ENCODE peak calls at places on chromosomes 3 and 15, in eight cellular contexts. A is A549; G is mucosa of descending colon; I is dorsolateral prefrontal cortex; D is cardiac muscle cell; Q is activated CD4-positive, alpha-beta T cell treated with anti-CD3 and anti-CD28 coated beads, Interleukin-2, amount 10 ng/mL, durations not matched to agents 7 days and 5 days; C is ELF-1; O is midbrain. T is an unnamed sample.

GRCh38 chr15:64681424-64682024 is 93.9 kb downstream of the RBPMS2 start:
- DNase-seq in A (peak), G (peak), I (peak), D (peak), Q (peak), C (peak), O (peak), T (peak)

GRCh38 chr3:13282528-13282985 is 137.6 kb downstream of the NUP210 start:
- DNase-seq in A (no peak), G (no peak), I (peak), D (no peak), Q (no peak), C (no peak), O (no peak), T (no peak)

GRCh38 chr3:35932995-35933394 is 293.7 kb downstream of the ARPP21 start:
- DNase-seq in A (peak), G (peak), I (no peak), D (peak), Q (no peak), C (no peak), O (peak), T (peak)

GRCh38 chr3:72155391-72156064 is 370.6 kb upstream of the PROK2 start:
- DNase-seq in A (peak), G (peak), I (peak), D (peak), Q (no peak), C (peak), O (peak), T (no peak)

GRCh38 chr3:149575213-149575961 is 82.4 kb downstream of the WWTR1 start:
- DNase-seq in A (peak), G (no peak), I (no peak), D (peak), Q (no peak), C (no peak), O (peak), T (no peak)

GRCh38 chr3:141979050-141979671 is 102.7 kb downstream of the ATP1B3 start:
- DNase-seq in A (no peak), G (no peak), I (no peak), D (peak), Q (no peak), C (no peak), O (no peak), T (peak)

GRCh38 chr3:49100046-49100615 is 4.4 kb downstream of the QARS1 start:
- DNase-seq in A (no peak), G (no peak), I (no peak), D (no peak), Q (no peak), C (no peak), O (no peak), T (no peak)

GRCh38 chr15:63332367-63333078 is 49.1 kb downstream of the CA12 start:
- DNase-seq in A (peak), G (no peak), I (no peak), D (peak), Q (no peak), C (no peak), O (no peak), T (peak)

GRCh38 chr3:195044411-195044810 is 226.5 kb downstream of the XXYLT1 start:
- DNase-seq in A (no peak), G (no peak), I (no peak), D (no peak), Q (no peak), C (no peak), O (no peak), T (no peak)

GRCh38 chr15:72782993-72783562 is 480 bp downstream of the ADPGK start:
- DNase-seq in A (no peak), G (peak), I (no peak), D (peak), Q (peak), C (no peak), O (peak), T (peak)

GRCh38 chr3:75192065-75192658 is 472.0 kb upstream of the FRG2C start:
- DNase-seq in A (peak), G (peak), I (no peak), D (peak), Q (peak), C (peak), O (peak), T (peak)

GRCh38 chr3:38163117-38163870 is 2.0 kb upstream of the OXSR1 start:
- DNase-seq in A (peak), G (no peak), I (no peak), D (no peak), Q (peak), C (peak), O (no peak), T (peak)

GRCh38 chr3:147415337-147415736 is 6.2 kb downstream of the ZIC1 start:
- DNase-seq in A (no peak), G (no peak), I (no peak), D (no peak), Q (no peak), C (peak), O (no peak), T (no peak)

GRCh38 chr15:90388462-90389182 is 580 bp downstream of the IQGAP1 start:
- DNase-seq in A (peak), G (peak), I (peak), D (peak), Q (peak), C (peak), O (no peak), T (peak)

GRCh38 chr15:101669744-101670143 is 17.6 kb upstream of the TM2D3 start:
- DNase-seq in A (no peak), G (no peak), I (no peak), D (peak), Q (no peak), C (no peak), O (no peak), T (no peak)

GRCh38 chr15:90603893-90604292 is 74.2 kb downstream of the CRTC3 start:
- DNase-seq in A (no peak), G (peak), I (no peak), D (peak), Q (peak), C (no peak), O (no peak), T (peak)

GRCh38 chr3:174046311-174046710 is 648.8 kb downstream of the NLGN1 start:
- DNase-seq in A (no peak), G (no peak), I (no peak), D (no peak), Q (no peak), C (no peak), O (no peak), T (no peak)

GRCh38 chr3:195462308-195462610 is 19.4 kb upstream of the ACAP2 start:
- DNase-seq in A (no peak), G (no peak), I (no peak), D (no peak), Q (no peak), C (no peak), O (no peak), T (no peak)

GRCh38 chr15:85454403-85454802 is 74.0 kb downstream of the AKAP13 start:
- DNase-seq in A (no peak), G (no peak), I (no peak), D (no peak), Q (no peak), C (no peak), O (no peak), T (no peak)

GRCh38 chr15:29034593-29035364 is 149.0 kb downstream of the APBA2 start:
- DNase-seq in A (no peak), G (no peak), I (no peak), D (no peak), Q (no peak), C (peak), O (no peak), T (no peak)

GRCh38 chr3:128297401-128298138 is 144.3 kb downstream of the EEFSEC start:
- DNase-seq in A (no peak), G (peak), I (no peak), D (peak), Q (peak), C (no peak), O (no peak), T (peak)

GRCh38 chr3:184742676-184743135 is 30.8 kb upstream of the MAGEF1 start:
- DNase-seq in A (no peak), G (no peak), I (peak), D (no peak), Q (no peak), C (no peak), O (no peak), T (no peak)

GRCh38 chr3:166191406-166191805 is 354.2 kb upstream of the BCHE start:
- DNase-seq in A (no peak), G (no peak), I (no peak), D (no peak), Q (no peak), C (no peak), O (no peak), T (no peak)

GRCh38 chr15:62684143-62684808 is 358.3 kb upstream of the TPM1 start:
- DNase-seq in A (no peak), G (no peak), I (no peak), D (no peak), Q (no peak), C (no peak), O (no peak), T (no peak)

GRCh38 chr3:5304789-5305680 is 117.5 kb downstream of the EDEM1 start:
- DNase-seq in A (peak), G (peak), I (peak), D (peak), Q (peak), C (peak), O (peak), T (peak)

GRCh38 chr3:4943553-4943952 is 35.7 kb upstream of the BHLHE40 start:
- DNase-seq in A (peak), G (no peak), I (no peak), D (no peak), Q (no peak), C (no peak), O (no peak), T (peak)

GRCh38 chr3:71055602-71056001 is 527.9 kb downstream of the FOXP1 start:
- DNase-seq in A (no peak), G (no peak), I (no peak), D (peak), Q (no peak), C (no peak), O (no peak), T (no peak)

GRCh38 chr3:143975549-143976152 is 4.0 kb downstream of the DIPK2A start:
- DNase-seq in A (peak), G (peak), I (no peak), D (peak), Q (no peak), C (no peak), O (peak), T (peak)

GRCh38 chr3:128281461-128282367 is 128.4 kb downstream of the EEFSEC start:
- DNase-seq in A (no peak), G (no peak), I (peak), D (peak), Q (no peak), C (no peak), O (no peak), T (no peak)

GRCh38 chr15:79994651-79995050 is 23.7 kb upstream of the BCL2A1 start:
- DNase-seq in A (no peak), G (no peak), I (no peak), D (no peak), Q (no peak), C (peak), O (no peak), T (peak)

GRCh38 chr15:60009124-60009523 is 5.0 kb downstream of the FOXB1 start:
- DNase-seq in A (no peak), G (peak), I (no peak), D (no peak), Q (no peak), C (no peak), O (no peak), T (peak)

GRCh38 chr3:10834951-10835350 is 18.9 kb downstream of the SLC6A11 start:
- DNase-seq in A (no peak), G (no peak), I (no peak), D (no peak), Q (no peak), C (no peak), O (no peak), T (no peak)

GRCh38 chr15:68644088-68644904 is 65.5 kb downstream of the CORO2B start:
- DNase-seq in A (peak), G (no peak), I (peak), D (peak), Q (no peak), C (no peak), O (no peak), T (no peak)

GRCh38 chr3:119600732-119601131 is 3.0 kb downstream of the PLA1A start:
- DNase-seq in A (no peak), G (peak), I (no peak), D (no peak), Q (no peak), C (peak), O (no peak), T (no peak)

GRCh38 chr3:151434151-151434890 is 26.5 kb downstream of the IGSF10 start:
- DNase-seq in A (peak), G (no peak), I (no peak), D (peak), Q (no peak), C (no peak), O (no peak), T (peak)

GRCh38 chr3:27708246-27708645 is 13.9 kb downstream of the EOMES start:
- DNase-seq in A (no peak), G (no peak), I (no peak), D (no peak), Q (no peak), C (no peak), O (no peak), T (no peak)

GRCh38 chr3:12663311-12663935 is 494 bp downstream of the RAF1 start:
- DNase-seq in A (peak), G (peak), I (peak), D (peak), Q (peak), C (no peak), O (peak), T (no peak)

GRCh38 chr15:74788716-74789151 is 6.9 kb downstream of the CSK start:
- DNase-seq in A (no peak), G (peak), I (no peak), D (no peak), Q (peak), C (no peak), O (no peak), T (no peak)